ENCODE peak calls at places on chromosomes 3 and 15, in eight cellular contexts. K is cerebellum; M is cardiac fibroblast; O is LoVo; Z is effector memory CD8-positive, alpha-beta T cell; D is activated T-helper 9 cell treated with anti-CD3 and anti-CD28 coated beads, Interleukin-2, amount 50 U/mL, for 16 hours; F is RKO; G is WTC11. E is an unnamed sample.
A peak's percentile ranks its signal among the peaks of the same experiment; 100 is the strongest.

GRCh38 chr15:94305133-94305532 is 73.8 kb downstream of the MCTP2 start:
- DNase-seq in Z (peak; percentile 50), K (no peak), F (no peak), G (no peak), M (no peak), O (no peak), D (no peak), E (no peak)

GRCh38 chr3:12758025-12758830 is 831 bp downstream of the TMEM40 start:
- DNase-seq in D (no peak), Z (no peak), F (no peak), G (no peak), O (no peak), K (peak; percentile 26), M (peak; percentile 81), E (peak; percentile 34)

GRCh38 chr3:129485681-129486056 is 42.8 kb upstream of the RHO start:
- DNase-seq in G (no peak), O (no peak), Z (no peak), K (no peak), M (peak; percentile 99), F (no peak), D (no peak), E (peak; percentile 92)

GRCh38 chr3:110708166-110708565 is 363.4 kb upstream of the NECTIN3 start:
- DNase-seq in D (no peak), K (no peak), O (no peak), M (no peak), F (no peak), G (no peak), Z (no peak), E (no peak)

GRCh38 chr15:84600331-84600686 is 500 bp upstream of the ZSCAN2 start:
- DNase-seq in O (peak; percentile 91), Z (no peak), K (peak; percentile 33), D (peak; percentile 19), G (peak; percentile 74), M (peak; percentile 87), F (peak; percentile 91), E (peak; percentile 91)

GRCh38 chr3:20043398-20043797 is 3.2 kb downstream of the KAT2B start:
- DNase-seq in Z (peak; percentile 43), F (no peak), O (peak; percentile 68), M (peak; percentile 60), G (no peak), D (no peak), K (no peak), E (no peak)

GRCh38 chr3:149466192-149466591 is 8.3 kb upstream of the TM4SF4 start:
- DNase-seq in G (no peak), O (no peak), Z (no peak), D (no peak), K (no peak), M (peak; percentile 86), F (no peak), E (peak; percentile 27)

GRCh38 chr3:135753506-135753905 is 212.0 kb upstream of the PPP2R3A start:
- DNase-seq in M (no peak), F (no peak), Z (no peak), K (no peak), O (no peak), G (no peak), D (no peak), E (no peak)

GRCh38 chr3:175105066-175105465 is 245.9 kb downstream of the NAALADL2 start:
- DNase-seq in O (no peak), D (no peak), M (no peak), F (no peak), G (no peak), Z (no peak), K (no peak), E (no peak)

GRCh38 chr15:72774696-72775383 is 8.7 kb downstream of the ADPGK start:
- DNase-seq in K (no peak), G (no peak), Z (no peak), O (no peak), D (no peak), M (no peak), F (no peak), E (no peak)

GRCh38 chr3:48918388-48919214 is at the start of gene ARIH2:
- DNase-seq in M (peak; percentile 95), O (peak; percentile 93), G (peak; percentile 88), D (peak; percentile 83), F (peak; percentile 94), Z (peak; percentile 86), K (peak; percentile 98), E (peak; percentile 87)

GRCh38 chr3:98750520-98750919 is 12.6 kb upstream of the ST3GAL6 start:
- DNase-seq in K (no peak), O (no peak), G (no peak), D (no peak), M (no peak), F (no peak), Z (no peak), E (no peak)

GRCh38 chr3:170344971-170345370 is 12.5 kb upstream of the SKIL start:
- DNase-seq in M (peak; percentile 20), K (no peak), G (no peak), O (no peak), Z (no peak), F (no peak), D (no peak), E (no peak)

GRCh38 chr3:171974986-171975837 is 64.2 kb upstream of the FNDC3B start:
- DNase-seq in D (no peak), G (no peak), M (peak; percentile 90), O (no peak), F (no peak), K (no peak), Z (no peak), E (no peak)

GRCh38 chr3:186359078-186359477 is 3.0 kb downstream of the DGKG start:
- DNase-seq in M (peak; percentile 3), G (no peak), F (no peak), O (no peak), D (no peak), Z (no peak), K (no peak), E (no peak)

GRCh38 chr15:52784799-52785671 is 5.1 kb downstream of the ONECUT1 start:
- DNase-seq in D (no peak), G (no peak), Z (no peak), O (no peak), F (no peak), M (no peak), K (no peak), E (no peak)